ENCODE peak calls at places on chromosome 17, in four cellular contexts. G is CD8-positive, alpha-beta memory T cell; A is ovary; S is right atrium auricular region. B is an unnamed sample. For H3K9me3, the result is how much of the 10 kb centered on the place peaks cover.

GRCh38 chr17:72683506-72684404 is 408.7 kb downstream of the SLC39A11 start:
- DNase-seq in G (no peak), A (no peak), S (no peak), B (peak)

GRCh38 chr17:48601528-48602430 is 3.0 kb downstream of the HOXB6 start:
- DNase-seq in G (no peak), A (no peak), S (no peak), B (peak)

GRCh38 chr17:49952912-49953497 is 16.0 kb upstream of the DLX4 start:
- DNase-seq in G (no peak), A (peak), S (no peak), B (no peak)

GRCh38 chr17:48262982-48263586 is 155.5 kb downstream of the SNX11 start:
- DNase-seq in G (no peak), A (no peak), S (no peak), B (no peak)

GRCh38 chr17:42744283-42744805 is 496 bp downstream of the EZH1 start:
- DNase-seq in G (peak), A (peak), S (peak), B (peak)

GRCh38 chr17:79185671-79186070 is 111.0 kb downstream of the ENGASE start:
- DNase-seq in G (no peak), A (no peak), S (no peak), B (no peak)

GRCh38 chr17:81666092-81666341 is 388 bp downstream of the OXLD1 start:
- DNase-seq in G (no peak), A (no peak), S (no peak), B (peak)

GRCh38 chr17:13228225-13228624 is 210.4 kb upstream of the ELAC2 start:
- DNase-seq in G (no peak), A (no peak), S (no peak), B (no peak)

GRCh38 chr17:34126965-34127364 is 128.1 kb upstream of the CCL2 start:
- DNase-seq in G (no peak), A (no peak), S (no peak), B (no peak)

DNA sequence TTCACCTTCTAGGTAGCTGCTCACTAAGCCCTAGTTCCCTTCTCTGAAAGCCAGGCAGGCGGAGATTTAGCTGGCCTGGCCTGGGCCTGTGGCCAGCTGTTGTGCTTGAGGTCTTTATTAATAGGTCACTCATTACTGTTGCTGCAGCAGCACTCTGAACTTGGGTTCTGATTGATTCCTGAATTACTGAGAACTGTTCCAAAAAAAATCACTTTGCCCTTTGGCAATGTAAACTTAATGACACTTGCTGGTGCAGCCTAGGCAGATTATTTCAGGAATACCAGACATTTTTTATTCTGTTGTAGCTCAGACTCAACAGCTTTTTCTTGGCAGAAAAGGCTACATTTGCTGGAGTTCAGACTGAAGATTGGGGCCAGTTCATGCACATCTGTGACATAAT is 2.7 kb downstream of the TOM1L1 start:
- DNase-seq in G (no peak), A (peak), S (no peak), B (no peak)
- H3K9me3 ChIP-seq in G (under half), A (under half), S (under half), B (under half)

GRCh38 chr17:58084317-58084981 is 1.2 kb downstream of the DYNLL2 start:
- DNase-seq in G (peak), A (peak), S (no peak), B (peak)

GRCh38 chr17:58081641-58082340 is 1.4 kb upstream of the DYNLL2 start:
- DNase-seq in G (no peak), A (no peak), S (no peak), B (no peak)

GRCh38 chr17:58082870-58083490 is at the start of gene DYNLL2:
- DNase-seq in G (peak), A (peak), S (peak), B (peak)

GRCh38 chr17:58083491-58084316 is 485 bp downstream of the DYNLL2 start:
- DNase-seq in G (peak), A (peak), S (no peak), B (peak)

DNA sequence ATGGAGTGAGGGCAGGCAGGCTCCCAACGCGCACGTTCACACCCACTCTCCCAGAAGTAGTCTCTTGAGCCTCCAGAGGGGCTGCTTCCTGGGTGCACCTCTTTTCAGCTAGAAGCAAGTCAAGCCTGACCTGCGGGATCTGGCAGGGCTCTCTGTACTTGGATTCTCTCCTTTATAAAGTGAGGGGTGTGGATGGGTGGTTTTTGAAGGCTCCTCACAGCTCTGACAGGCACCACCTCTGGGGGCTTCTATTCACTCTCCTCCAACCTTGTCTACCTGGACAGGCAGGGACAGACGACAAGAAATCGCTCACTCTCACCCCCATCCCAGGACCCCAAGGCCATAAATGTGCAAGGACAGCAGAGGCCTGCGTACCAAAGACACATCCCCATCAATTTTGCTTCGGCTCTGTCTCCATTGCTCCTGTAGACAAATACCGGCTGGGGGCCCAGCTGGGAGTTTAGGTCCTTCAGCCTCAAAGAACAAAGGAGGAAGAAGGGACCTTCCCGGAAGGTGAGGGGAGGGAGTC is 814 bp upstream of the DYNLL2 start:
- DNase-seq in G (no peak), A (no peak), S (no peak), B (no peak)
- H3K4me3 ChIP-seq in G (peak), A (no peak), S (peak), B (no peak)

DNA sequence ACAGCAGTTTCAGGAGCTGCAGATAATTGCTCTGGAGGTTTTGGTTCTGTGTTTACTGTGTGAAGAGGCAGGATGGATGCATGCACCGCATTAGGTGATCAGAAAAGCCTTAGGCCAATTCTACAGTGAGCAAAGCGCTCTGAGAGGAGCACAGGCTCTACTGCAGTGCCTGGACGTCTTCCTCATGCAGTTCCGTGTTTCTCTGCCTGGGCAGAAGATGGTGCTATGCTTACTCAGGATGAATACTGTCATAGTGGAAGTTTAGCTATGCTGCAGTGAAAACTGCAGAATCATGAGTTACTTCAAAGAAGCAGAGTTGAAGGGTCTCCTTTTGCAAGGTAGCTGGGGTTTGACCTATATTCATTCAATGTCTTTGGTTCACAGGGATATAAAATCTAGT is 1012.4 kb downstream of the KCNJ18 start:
- DNase-seq in G (no peak), A (no peak), S (no peak), B (no peak)
- H3K9me3 ChIP-seq in G (under half), A (under half), S (under half), B (under half)

DNA sequence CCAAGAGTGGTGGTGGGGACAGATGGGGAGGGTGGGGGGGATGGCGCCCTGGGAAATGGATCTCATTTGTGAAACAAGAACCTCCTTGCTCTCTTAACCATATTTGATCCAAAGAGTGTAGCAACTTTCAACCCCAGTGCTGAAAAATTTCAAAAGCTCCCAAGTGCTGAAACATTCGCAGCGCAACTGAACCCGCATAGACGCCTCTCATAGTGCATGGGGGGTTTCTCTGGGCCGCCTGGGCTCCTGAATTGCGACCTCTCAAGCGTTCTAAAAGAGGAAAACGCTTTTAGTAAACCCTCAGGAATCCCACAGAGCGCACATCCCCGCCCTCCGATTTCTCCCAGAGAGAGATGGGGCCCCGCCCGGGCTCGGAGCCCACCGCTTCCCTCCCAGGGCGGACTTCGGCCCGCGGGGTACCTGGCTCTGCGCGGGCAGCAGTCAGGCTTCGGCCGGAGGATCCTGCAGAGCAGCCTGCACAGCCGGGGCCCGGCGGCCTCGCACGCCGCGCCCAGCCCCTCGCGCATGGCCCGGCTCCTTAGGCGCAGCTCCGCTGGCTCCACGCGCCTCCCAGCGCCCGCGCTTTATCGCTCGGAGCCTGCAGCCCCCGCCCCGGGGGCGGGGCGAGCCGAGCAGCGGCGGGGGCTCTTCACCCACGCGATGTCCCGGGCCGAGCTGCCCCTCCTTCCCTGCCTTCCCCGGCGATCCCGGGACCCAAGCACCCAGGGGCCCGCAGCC is 7.0 kb downstream of the NOS2 start:
- DNase-seq in G (no peak), A (peak), S (no peak), B (peak)
- H3K4me3 ChIP-seq in G (no peak), A (peak), S (peak), B (peak)

GRCh38 chr17:5182597-5183409 is 8.9 kb downstream of the ZNF594 start:
- DNase-seq in G (no peak), A (no peak), S (no peak), B (no peak)
- H3K9me3 ChIP-seq in G (half or more), A (under half), S (half or more), B (under half)

GRCh38 chr17:59330314-59330942 is 1.0 kb upstream of the YPEL2 start:
- DNase-seq in G (no peak), A (peak), S (peak), B (peak)
- H3K4me3 ChIP-seq in G (no peak), A (no peak), S (peak), B (peak)

DNA sequence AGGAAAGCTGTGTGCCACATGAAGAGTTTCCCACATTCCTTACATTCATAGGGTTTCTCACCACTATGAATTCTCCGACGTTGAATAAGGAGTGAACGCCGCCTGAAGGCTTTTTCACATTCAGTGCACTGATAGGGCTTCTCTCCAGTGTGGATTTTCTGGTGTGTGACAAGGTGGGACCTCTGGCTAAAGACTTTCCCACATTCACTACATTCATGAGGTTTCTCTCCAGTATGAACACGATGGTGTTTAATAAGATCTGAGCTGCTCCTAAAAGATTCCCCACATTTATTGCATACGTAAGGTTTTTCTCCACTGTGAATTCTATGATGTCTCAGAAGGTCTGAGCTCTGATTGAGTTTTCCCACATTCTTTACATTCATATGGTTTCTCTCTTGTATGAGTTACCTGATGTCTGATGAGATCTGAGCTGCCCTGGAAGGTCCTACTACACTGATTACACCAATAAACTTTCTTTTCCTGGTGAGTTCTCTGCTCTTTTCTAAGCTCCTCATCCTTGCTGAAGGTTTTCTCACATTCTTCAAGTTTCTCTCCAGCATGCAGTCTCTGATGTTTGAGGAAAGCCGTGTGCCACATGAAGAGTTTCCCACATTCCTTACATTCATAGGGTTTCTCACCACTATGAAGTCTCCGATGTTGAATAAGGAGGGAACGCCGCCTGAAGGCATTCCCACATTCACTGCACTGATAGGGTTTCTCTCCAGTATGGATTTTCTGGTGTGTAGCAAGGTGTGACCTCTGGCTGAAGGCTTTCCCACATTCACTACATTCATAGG is 10.0 kb downstream of the ZNF594 start:
- DNase-seq in G (no peak), A (no peak), S (no peak), B (no peak)
- H3K9me3 ChIP-seq in G (half or more), A (under half), S (half or more), B (under half)

GRCh38 chr17:30519166-30519565 is 42.0 kb downstream of the GOSR1 start:
- DNase-seq in G (no peak), A (no peak), S (no peak), B (no peak)

GRCh38 chr17:30521766-30522165 is 44.6 kb downstream of the GOSR1 start:
- DNase-seq in G (no peak), A (no peak), S (no peak), B (no peak)

GRCh38 chr17:30519707-30520106 is 42.5 kb downstream of the GOSR1 start:
- DNase-seq in G (no peak), A (no peak), S (no peak), B (no peak)

GRCh38 chr17:30520882-30521281 is 43.7 kb downstream of the GOSR1 start:
- DNase-seq in G (no peak), A (no peak), S (no peak), B (no peak)

GRCh38 chr17:30520436-30520835 is 43.2 kb downstream of the GOSR1 start:
- DNase-seq in G (no peak), A (no peak), S (no peak), B (no peak)
- H3K4me3 ChIP-seq in G (no peak), A (no peak), S (no peak), B (no peak)